ENCODE peak calls at places on chromosomes 4 and X, in five cellular contexts. Y is effector memory CD4-positive, alpha-beta T cell; S is ovary; K is tibial nerve; L is BE2C. M is an unnamed sample. For H3K9me3, the result is how much of the 10 kb centered on the place peaks cover.

GRCh38 chr4:17934286-17934685 is 87.3 kb downstream of the LCORL start:
- DNase-seq in Y (no peak), S (no peak), K (no peak), L (no peak), M (no peak)

GRCh38 chr4:138003248-138003647 is 238.9 kb downstream of the SLC7A11 start:
- DNase-seq in Y (no peak), S (no peak), K (no peak), L (no peak), M (no peak)

GRCh38 chrX:13377537-13377936 is 57.7 kb upstream of the ATXN3L start:
- DNase-seq in Y (no peak), S (no peak), K (no peak), L (peak), M (no peak)

GRCh38 chr4:111537165-111537564 is 608.1 kb upstream of the FAM241A start:
- DNase-seq in Y (no peak), S (no peak), K (no peak), L (no peak), M (no peak)

GRCh38 chr4:183722738-183723560 is 63.9 kb downstream of the TRAPPC11 start:
- DNase-seq in Y (peak), S (peak), K (no peak), L (peak), M (peak)

GRCh38 chrX:47722260-47722659 is 63.3 kb upstream of the UXT start:
- DNase-seq in Y (no peak), S (no peak), K (no peak), L (no peak), M (no peak)

GRCh38 chr4:5755679-5756078 is 44.7 kb downstream of the EVC start:
- DNase-seq in Y (no peak), S (no peak), K (no peak), L (no peak), M (no peak)

GRCh38 chrX:42098897-42099296 is 175.5 kb upstream of the CASK start:
- DNase-seq in Y (no peak), S (no peak), K (no peak), L (peak), M (no peak)

GRCh38 chr4:61532324-61532723 is 332.2 kb downstream of the ADGRL3 start:
- DNase-seq in Y (no peak), S (no peak), K (no peak), L (no peak), M (no peak)

GRCh38 chr4:118799235-118799932 is 36.5 kb downstream of the SEC24D start:
- DNase-seq in Y (no peak), S (no peak), K (no peak), L (no peak), M (no peak)

GRCh38 chr4:180356766-180357165 is 1886.4 kb upstream of the TENM3 start:
- DNase-seq in Y (no peak), S (no peak), K (no peak), L (no peak), M (no peak)

GRCh38 chr4:145061325-145061920 is 36.6 kb downstream of the ANAPC10 start:
- DNase-seq in Y (no peak), S (no peak), K (no peak), L (no peak), M (no peak)

GRCh38 chr4:148565801-148566200 is 123.6 kb upstream of the NR3C2 start:
- DNase-seq in Y (no peak), S (no peak), K (no peak), L (no peak), M (no peak)

GRCh38 chr4:169492436-169493163 is 119.8 kb downstream of the NEK1 start:
- DNase-seq in Y (no peak), S (no peak), K (no peak), L (peak), M (no peak)

GRCh38 chrX:120244735-120245498 is 5.7 kb upstream of the ZBTB33 start:
- DNase-seq in Y (peak), S (peak), K (peak), L (peak), M (peak)

GRCh38 chr4:24917076-24917856 is 4.4 kb upstream of the CCDC149 start:
- DNase-seq in Y (no peak), S (no peak), K (no peak), L (no peak), M (no peak)

GRCh38 chr4:98617358-98618047 is 40.9 kb downstream of the TSPAN5 start:
- DNase-seq in Y (no peak), S (no peak), K (no peak), L (no peak), M (no peak)

DNA sequence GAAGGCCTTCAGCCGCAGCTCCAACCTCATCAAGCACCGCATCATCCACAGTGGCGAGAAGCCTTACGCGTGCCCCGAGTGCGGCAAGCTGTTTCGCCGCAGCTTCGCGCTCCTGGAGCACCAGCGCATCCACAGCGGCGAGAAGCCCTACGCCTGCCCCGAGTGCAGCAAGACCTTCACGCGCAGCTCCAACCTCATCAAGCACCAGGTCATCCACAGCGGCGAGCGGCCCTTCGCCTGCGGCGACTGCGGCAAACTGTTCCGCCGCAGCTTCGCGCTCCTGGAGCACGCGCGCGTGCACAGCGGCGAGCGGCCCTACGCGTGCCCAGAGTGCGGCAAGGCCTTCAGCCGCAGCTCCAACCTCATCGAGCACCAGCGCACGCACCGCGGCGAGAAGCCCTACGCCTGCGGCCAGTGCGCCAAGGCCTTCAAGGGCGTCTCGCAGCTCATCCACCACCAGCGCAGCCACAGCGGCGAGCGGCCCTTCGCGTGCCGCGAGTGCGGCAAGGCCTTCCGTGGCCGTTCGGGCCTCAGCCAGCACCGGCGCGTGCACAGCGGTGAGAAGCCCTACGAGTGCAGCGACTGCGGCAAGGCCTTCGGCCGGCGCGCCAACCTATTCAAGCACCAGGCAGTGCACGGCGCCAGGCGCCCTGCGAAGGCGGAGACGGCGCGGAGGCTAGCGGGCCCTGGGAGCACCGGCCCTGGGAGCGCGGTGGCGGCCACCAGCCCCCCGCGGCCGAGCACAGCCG is 9.8 kb downstream of the ZFP92 start:
- DNase-seq in Y (no peak), S (no peak), K (no peak), L (no peak), M (no peak)
- H3K9me3 ChIP-seq in Y (under half), S (under half), K (under half), L (under half), M (under half)

DNA sequence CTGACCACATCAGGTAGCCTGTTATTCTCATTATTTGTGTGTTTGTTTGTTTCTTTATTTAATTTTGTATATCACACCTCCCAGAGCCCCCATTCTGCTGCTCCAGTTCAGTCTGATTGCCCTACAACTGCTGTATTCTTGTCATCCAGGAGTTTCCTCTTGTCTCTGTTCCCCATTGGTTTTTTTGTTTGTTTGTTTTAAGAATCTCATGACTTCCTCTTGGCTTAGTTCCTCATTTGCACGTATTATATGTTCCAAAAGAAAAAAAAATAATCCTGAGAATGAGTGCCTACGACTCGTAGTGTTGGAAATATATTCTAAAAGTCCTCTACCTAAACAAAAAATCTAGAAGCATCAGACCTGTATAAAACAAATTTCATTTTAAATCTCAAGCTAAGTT is 142.3 kb upstream of the SLIT2 start:
- DNase-seq in Y (no peak), S (no peak), K (no peak), L (no peak), M (no peak)
- H3K9me3 ChIP-seq in Y (under half), S (under half), K (under half), L (under half), M (under half)

DNA sequence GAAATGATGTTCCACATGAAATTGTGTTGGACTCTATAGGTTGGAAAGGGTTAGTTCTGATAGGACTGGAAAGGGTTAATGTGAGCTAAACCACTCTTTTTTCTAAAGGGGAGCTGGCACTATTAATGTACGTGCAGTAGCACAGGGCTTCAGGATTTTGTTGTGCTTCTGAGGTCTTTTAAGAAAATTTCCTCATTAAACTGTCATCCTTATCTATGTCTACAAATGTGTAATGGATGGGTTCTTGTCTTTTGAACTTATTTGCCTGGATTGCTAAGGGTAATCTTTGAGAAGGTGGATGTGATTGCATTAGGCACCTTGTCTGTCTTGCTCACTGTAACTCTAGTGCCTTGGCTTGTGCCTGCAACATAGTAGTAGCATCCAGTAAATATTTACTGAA is 106.0 kb upstream of the SLC4A4 start:
- DNase-seq in Y (no peak), S (no peak), K (no peak), L (no peak), M (no peak)
- H3K9me3 ChIP-seq in Y (under half), S (under half), K (under half), L (under half), M (under half)

GRCh38 chrX:152810403-152810802 is 20.2 kb downstream of the CETN2 start:
- DNase-seq in Y (no peak), S (no peak), K (no peak), L (peak), M (no peak)

GRCh38 chrX:152817082-152817744 is 13.3 kb downstream of the CETN2 start:
- DNase-seq in Y (no peak), S (no peak), K (no peak), L (peak), M (no peak)

GRCh38 chrX:152814048-152814447 is 16.5 kb downstream of the CETN2 start:
- DNase-seq in Y (no peak), S (no peak), K (no peak), L (no peak), M (no peak)

DNA sequence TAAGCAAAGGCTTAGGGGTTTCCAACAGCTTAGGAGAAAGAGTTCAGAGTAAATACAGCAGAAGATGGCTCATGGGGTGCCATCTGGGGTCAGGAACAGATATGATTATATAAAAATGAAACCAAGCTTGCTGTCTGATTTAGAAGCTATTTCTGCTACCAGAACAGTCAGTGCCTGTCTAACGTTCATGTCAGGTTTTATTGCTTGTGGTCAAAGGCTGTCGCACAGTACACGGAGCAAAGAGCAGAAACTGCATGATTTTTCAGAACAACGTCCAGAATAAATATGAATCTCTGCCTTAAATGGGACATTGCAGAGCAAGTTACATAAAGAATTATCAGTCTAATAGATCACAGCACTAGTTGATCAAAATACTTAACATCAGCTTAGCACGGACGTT is 17.3 kb downstream of the CETN2 start:
- DNase-seq in Y (no peak), S (no peak), K (no peak), L (no peak), M (no peak)
- H3K9me3 ChIP-seq in Y (under half), S (under half), K (under half), L (under half), M (under half)

GRCh38 chr4:173287486-173287885 is 46.7 kb downstream of the HMGB2 start:
- DNase-seq in Y (no peak), S (no peak), K (no peak), L (no peak), M (no peak)
- H3K9me3 ChIP-seq in Y (under half), S (under half), K (under half), L (under half), M (under half)

GRCh38 chr4:48002267-48002666 is 14.2 kb downstream of the CNGA1 start:
- DNase-seq in Y (no peak), S (no peak), K (no peak), L (no peak), M (no peak)

GRCh38 chr4:48011722-48012121 is 4.8 kb downstream of the CNGA1 start:
- DNase-seq in Y (no peak), S (no peak), K (no peak), L (no peak), M (no peak)

GRCh38 chr4:48012819-48013218 is 3.7 kb downstream of the CNGA1 start:
- DNase-seq in Y (no peak), S (no peak), K (peak), L (no peak), M (no peak)

GRCh38 chr4:48005781-48006180 is 10.7 kb downstream of the CNGA1 start:
- DNase-seq in Y (no peak), S (no peak), K (no peak), L (no peak), M (no peak)

GRCh38 chr4:48008021-48008596 is 8.4 kb downstream of the CNGA1 start:
- DNase-seq in Y (no peak), S (no peak), K (no peak), L (no peak), M (no peak)
- H3K9me3 ChIP-seq in Y (under half), S (under half), K (under half), L (under half), M (under half)

M was measured in T-helper 17 cell.